ENCODE peak calls at places on chromosome 20, in eight cellular contexts. Z is Peyer's patch; K is LoVo; G is AG08396; F is astrocyte of the cerebellum; H is adrenal gland; J is activated CD4-positive, alpha-beta memory T cell treated with anti-CD3 and anti-CD28 coated beads, Interleukin-2, amount 10 ng/mL, durations not matched to agents 7 days and 5 days; E is stimulated activated CD8-positive, alpha-beta memory T cell treated with anti-CD3 and anti-CD28 coated beads, Interleukin-7, amount 100 ng/mL, for 1 hour. Q is an unnamed sample.
A peak's percentile ranks its signal among the peaks of the same experiment; 100 is the strongest.

GRCh38 chr20:40279390-40279789 is 409.6 kb downstream of the MAFB start:
- DNase-seq in K (no peak), H (peak; percentile 32), J (no peak), Z (no peak), E (no peak), F (peak; percentile 70), G (peak; percentile 70), Q (peak; percentile 95)

GRCh38 chr20:58231678-58232077 is 3.2 kb upstream of the ANKRD60 start:
- DNase-seq in F (no peak), J (no peak), H (no peak), K (no peak), E (no peak), G (no peak), Z (no peak), Q (no peak)

GRCh38 chr20:58139849-58140786 is 88.3 kb downstream of the ANKRD60 start:
- DNase-seq in F (no peak), E (no peak), G (no peak), J (peak; percentile 5), Z (no peak), K (no peak), H (no peak), Q (no peak)

GRCh38 chr20:57774111-57774880 is 64.5 kb upstream of the PMEPA1 start:
- DNase-seq in H (no peak), Z (no peak), E (no peak), K (no peak), G (no peak), F (no peak), J (no peak), Q (no peak)

GRCh38 chr20:36950432-36951197 is 893 bp downstream of the SAMHD1 start:
- DNase-seq in Z (no peak), G (peak; percentile 38), H (peak; percentile 45), E (no peak), J (peak; percentile 56), K (peak; percentile 40), F (no peak), Q (peak; percentile 31)

GRCh38 chr20:38304845-38305447 is 990 bp downstream of the BPI start:
- DNase-seq in E (no peak), J (peak; percentile 27), Z (no peak), K (no peak), F (no peak), G (peak; percentile 66), H (peak; percentile 36), Q (peak; percentile 53)

GRCh38 chr20:40339661-40340449 is 349.2 kb downstream of the MAFB start:
- DNase-seq in K (no peak), F (no peak), Z (no peak), E (no peak), J (no peak), G (no peak), H (peak; percentile 44), Q (no peak)

GRCh38 chr20:3900187-3900604 is 11.0 kb downstream of the PANK2 start:
- DNase-seq in E (no peak), H (no peak), G (no peak), K (no peak), F (no peak), Z (no peak), J (no peak), Q (no peak)

GRCh38 chr20:8435251-8436035 is 303.4 kb downstream of the PLCB1 start:
- DNase-seq in G (no peak), E (no peak), F (no peak), Z (no peak), H (no peak), K (no peak), J (no peak), Q (no peak)

GRCh38 chr20:33812673-33813462 is 1.7 kb downstream of the CHMP4B start:
- DNase-seq in J (no peak), K (no peak), G (no peak), F (no peak), Z (no peak), E (no peak), H (no peak), Q (peak; percentile 36)

GRCh38 chr20:8012724-8013123 is 6.8 kb downstream of the TMX4 start:
- DNase-seq in F (no peak), G (no peak), J (no peak), Z (no peak), E (no peak), H (no peak), K (no peak), Q (no peak)

GRCh38 chr20:17023036-17023435 is 203.8 kb upstream of the PCSK2 start:
- DNase-seq in G (no peak), E (no peak), F (no peak), K (no peak), J (no peak), H (no peak), Z (no peak), Q (no peak)

Q was measured in AG08395.